ENCODE peak calls at places on chromosomes 16 and 17, in four cellular contexts. F is left cardiac atrium; V is ovary; N is stimulated activated CD4-positive, alpha-beta T cell treated with anti-CD3 and anti-CD28 coated beads, Interleukin-4, amount 100 ng/mL, for 48 hours. H is an unnamed sample.

GRCh38 chr17:78324391-78325075 is 35.3 kb downstream of the SOCS3 start:
- DNase-seq in V (peak), F (peak), N (no peak), H (peak)

GRCh38 chr16:24734382-24734781 is 4.9 kb downstream of the TNRC6A start:
- DNase-seq in V (no peak), F (no peak), N (no peak), H (no peak)

GRCh38 chr16:22317001-22317530 is 19.9 kb downstream of the POLR3E start:
- DNase-seq in N (no peak), F (no peak), V (no peak), H (no peak)

GRCh38 chr17:19331553-19332245 is 30.8 kb downstream of the B9D1 start:
- DNase-seq in V (no peak), N (no peak), F (no peak), H (no peak)

GRCh38 chr17:3594056-3594810 is 15.0 kb downstream of the TRPV1 start:
- DNase-seq in V (no peak), N (no peak), F (peak), H (no peak)

GRCh38 chr16:75340715-75341500 is 89.5 kb upstream of the BCAR1 start:
- DNase-seq in N (no peak), V (no peak), F (no peak), H (no peak)

GRCh38 chr16:54945063-54945462 is 14.4 kb downstream of the IRX5 start:
- DNase-seq in F (no peak), V (no peak), N (no peak), H (no peak)

GRCh38 chr16:51151951-51152663 is 1.0 kb upstream of the SALL1 start:
- DNase-seq in V (peak), N (no peak), F (peak), H (peak)

GRCh38 chr17:50026046-50026675 is 29.7 kb upstream of the ITGA3 start:
- DNase-seq in N (no peak), V (no peak), F (no peak), H (no peak)

GRCh38 chr17:39169518-39169917 is 3.6 kb upstream of the ARL5C start:
- DNase-seq in N (no peak), F (no peak), V (no peak), H (no peak)

GRCh38 chr17:62172492-62173291 is 107.6 kb upstream of the MED13 start:
- DNase-seq in N (no peak), V (no peak), F (no peak), H (no peak)

GRCh38 chr17:8125947-8126305 is 2.0 kb upstream of the HES7 start:
- DNase-seq in F (no peak), V (peak), N (no peak), H (no peak)

GRCh38 chr16:28504707-28505404 is 1.8 kb downstream of the IL27 start:
- DNase-seq in N (no peak), F (no peak), V (no peak), H (no peak)

GRCh38 chr16:72093448-72094265 is at the start of the genes DHX38 and TXNL4B:
- DNase-seq in N (peak), V (peak), F (peak), H (peak)

GRCh38 chr17:77140166-77140877 is 447 bp upstream of the SEC14L1 start:
- DNase-seq in F (peak), N (peak), V (peak), H (peak)

GRCh38 chr16:23833504-23833903 is 2.3 kb upstream of the PRKCB start:
- DNase-seq in F (no peak), N (no peak), V (no peak), H (no peak)

GRCh38 chr16:55498101-55498500 is 10.8 kb upstream of the LPCAT2 start:
- DNase-seq in V (no peak), N (no peak), F (no peak), H (no peak)

GRCh38 chr16:8828541-8829165 is 31.0 kb downstream of the PMM2 start:
- DNase-seq in N (no peak), F (no peak), V (no peak), H (no peak)

GRCh38 chr16:58306327-58306726 is 11.5 kb upstream of the PRSS54 start:
- DNase-seq in V (no peak), N (peak), F (peak), H (no peak)

GRCh38 chr16:89565506-89566372 is 5.3 kb downstream of the RPL13 start:
- DNase-seq in F (peak), N (peak), V (peak), H (peak)

GRCh38 chr16:64276646-64277045 is 845.2 kb downstream of the CDH11 start:
- DNase-seq in V (no peak), F (no peak), N (no peak), H (no peak)

GRCh38 chr16:48318630-48319029 is 66.6 kb downstream of the SIAH1 start:
- DNase-seq in F (no peak), N (no peak), V (no peak), H (no peak)

GRCh38 chr17:16989230-16989952 is 17.5 kb upstream of the TNFRSF13B start:
- DNase-seq in N (no peak), V (no peak), F (no peak), H (no peak)

GRCh38 chr16:49912688-49913087 is 56.8 kb upstream of the ZNF423 start:
- DNase-seq in V (no peak), N (no peak), F (no peak), H (no peak)

GRCh38 chr17:48747445-48748363 is 19.2 kb upstream of the HOXB13 start:
- DNase-seq in F (no peak), N (no peak), V (no peak), H (no peak)

GRCh38 chr17:38872671-38873385 is 3.0 kb downstream of the LASP1 start:
- DNase-seq in N (no peak), V (no peak), F (no peak), H (no peak)

H was measured in NCI-H1694.